ENCODE peak calls at places on chromosomes 16 and 17, in six cellular contexts. One of them, this sample, is unnamed.

GRCh38 chr16:2388875-2389433 is 40.3 kb upstream of the CCNF start:
- DNase-seq in activated CD4-positive, alpha-beta T cell treated with anti-CD3 and anti-CD28 coated beads for 24 hours: no peak
- DNase-seq in ureter: no peak
- DNase-seq in omental fat pad: no peak
- DNase-seq in Right ventricle myocardium superior: no peak
- DNase-seq in lower leg skin: no peak
- DNase-seq in this sample: no peak

GRCh38 chr17:66951605-66951953 is 12.9 kb upstream of the CACNG4 start:
- DNase-seq in activated CD4-positive, alpha-beta T cell treated with anti-CD3 and anti-CD28 coated beads for 24 hours: no peak
- DNase-seq in ureter: no peak
- DNase-seq in omental fat pad: no peak
- DNase-seq in Right ventricle myocardium superior: no peak
- DNase-seq in lower leg skin: no peak
- DNase-seq in this sample: no peak

GRCh38 chr17:43327834-43328420 is 70.9 kb upstream of the ARL4D start:
- DNase-seq in activated CD4-positive, alpha-beta T cell treated with anti-CD3 and anti-CD28 coated beads for 24 hours: no peak
- DNase-seq in ureter: no peak
- DNase-seq in omental fat pad: no peak
- DNase-seq in Right ventricle myocardium superior: no peak
- DNase-seq in lower leg skin: no peak
- DNase-seq in this sample: no peak

GRCh38 chr16:30628628-30629342 is 18.6 kb upstream of the ZNF689 start:
- DNase-seq in activated CD4-positive, alpha-beta T cell treated with anti-CD3 and anti-CD28 coated beads for 24 hours: peak
- DNase-seq in ureter: peak
- DNase-seq in omental fat pad: peak
- DNase-seq in Right ventricle myocardium superior: peak
- DNase-seq in lower leg skin: peak
- DNase-seq in this sample: peak

GRCh38 chr16:23476289-23476688 is 23.3 kb upstream of the COG7 start:
- DNase-seq in activated CD4-positive, alpha-beta T cell treated with anti-CD3 and anti-CD28 coated beads for 24 hours: no peak
- DNase-seq in ureter: no peak
- DNase-seq in omental fat pad: no peak
- DNase-seq in Right ventricle myocardium superior: no peak
- DNase-seq in lower leg skin: no peak
- DNase-seq in this sample: no peak

GRCh38 chr16:50645858-50646257 is 35.3 kb downstream of the SNX20 start:
- DNase-seq in activated CD4-positive, alpha-beta T cell treated with anti-CD3 and anti-CD28 coated beads for 24 hours: no peak
- DNase-seq in ureter: no peak
- DNase-seq in omental fat pad: no peak
- DNase-seq in Right ventricle myocardium superior: no peak
- DNase-seq in lower leg skin: no peak
- DNase-seq in this sample: no peak

GRCh38 chr16:30748634-30749445 is 615 bp downstream of the PHKG2 start:
- DNase-seq in activated CD4-positive, alpha-beta T cell treated with anti-CD3 and anti-CD28 coated beads for 24 hours: peak
- DNase-seq in ureter: no peak
- DNase-seq in omental fat pad: no peak
- DNase-seq in Right ventricle myocardium superior: peak
- DNase-seq in lower leg skin: no peak
- DNase-seq in this sample: peak

GRCh38 chr16:30715777-30716445 is 16.9 kb downstream of the SRCAP start:
- DNase-seq in activated CD4-positive, alpha-beta T cell treated with anti-CD3 and anti-CD28 coated beads for 24 hours: no peak
- DNase-seq in ureter: no peak
- DNase-seq in omental fat pad: no peak
- DNase-seq in Right ventricle myocardium superior: no peak
- DNase-seq in lower leg skin: no peak
- DNase-seq in this sample: no peak

GRCh38 chr17:47621293-47622178 is 28.2 kb upstream of the KPNB1 start:
- DNase-seq in activated CD4-positive, alpha-beta T cell treated with anti-CD3 and anti-CD28 coated beads for 24 hours: no peak
- DNase-seq in ureter: no peak
- DNase-seq in omental fat pad: peak
- DNase-seq in Right ventricle myocardium superior: peak
- DNase-seq in lower leg skin: no peak
- DNase-seq in this sample: peak

GRCh38 chr16:19434584-19434983 is 16.9 kb downstream of the TMC5 start:
- DNase-seq in activated CD4-positive, alpha-beta T cell treated with anti-CD3 and anti-CD28 coated beads for 24 hours: no peak
- DNase-seq in ureter: no peak
- DNase-seq in omental fat pad: no peak
- DNase-seq in Right ventricle myocardium superior: no peak
- DNase-seq in lower leg skin: no peak
- DNase-seq in this sample: no peak

GRCh38 chr17:63071797-63072196 is 105.8 kb downstream of the TANC2 start:
- DNase-seq in activated CD4-positive, alpha-beta T cell treated with anti-CD3 and anti-CD28 coated beads for 24 hours: no peak
- DNase-seq in ureter: no peak
- DNase-seq in omental fat pad: no peak
- DNase-seq in Right ventricle myocardium superior: no peak
- DNase-seq in lower leg skin: no peak
- DNase-seq in this sample: no peak

GRCh38 chr16:71574702-71575101 is 2.2 kb downstream of the TAT start:
- DNase-seq in activated CD4-positive, alpha-beta T cell treated with anti-CD3 and anti-CD28 coated beads for 24 hours: no peak
- DNase-seq in ureter: no peak
- DNase-seq in omental fat pad: no peak
- DNase-seq in Right ventricle myocardium superior: no peak
- DNase-seq in lower leg skin: no peak
- DNase-seq in this sample: no peak

GRCh38 chr16:8861563-8862308 is 7.1 kb downstream of the CARHSP1 start:
- DNase-seq in activated CD4-positive, alpha-beta T cell treated with anti-CD3 and anti-CD28 coated beads for 24 hours: no peak
- DNase-seq in ureter: no peak
- DNase-seq in omental fat pad: no peak
- DNase-seq in Right ventricle myocardium superior: peak
- DNase-seq in lower leg skin: no peak
- DNase-seq in this sample: no peak

GRCh38 chr17:58734040-58734439 is 21.6 kb upstream of the PPM1E start:
- DNase-seq in activated CD4-positive, alpha-beta T cell treated with anti-CD3 and anti-CD28 coated beads for 24 hours: no peak
- DNase-seq in ureter: no peak
- DNase-seq in omental fat pad: no peak
- DNase-seq in Right ventricle myocardium superior: no peak
- DNase-seq in lower leg skin: no peak
- DNase-seq in this sample: no peak

GRCh38 chr16:82185012-82185411 is 15.0 kb upstream of the MPHOSPH6 start:
- DNase-seq in activated CD4-positive, alpha-beta T cell treated with anti-CD3 and anti-CD28 coated beads for 24 hours: no peak
- DNase-seq in ureter: no peak
- DNase-seq in omental fat pad: no peak
- DNase-seq in Right ventricle myocardium superior: no peak
- DNase-seq in lower leg skin: no peak
- DNase-seq in this sample: no peak

GRCh38 chr17:20077978-20078674 is 69.0 kb downstream of the SPECC1 start:
- DNase-seq in activated CD4-positive, alpha-beta T cell treated with anti-CD3 and anti-CD28 coated beads for 24 hours: no peak
- DNase-seq in ureter: no peak
- DNase-seq in omental fat pad: no peak
- DNase-seq in Right ventricle myocardium superior: no peak
- DNase-seq in lower leg skin: no peak
- DNase-seq in this sample: no peak

GRCh38 chr17:48611681-48612455 is 1.1 kb upstream of the HOXB7 start:
- DNase-seq in activated CD4-positive, alpha-beta T cell treated with anti-CD3 and anti-CD28 coated beads for 24 hours: no peak
- DNase-seq in ureter: no peak
- DNase-seq in omental fat pad: no peak
- DNase-seq in Right ventricle myocardium superior: no peak
- DNase-seq in lower leg skin: no peak
- DNase-seq in this sample: peak

GRCh38 chr17:27807567-27808470 is 7.5 kb upstream of the NOS2 start:
- DNase-seq in activated CD4-positive, alpha-beta T cell treated with anti-CD3 and anti-CD28 coated beads for 24 hours: peak
- DNase-seq in ureter: no peak
- DNase-seq in omental fat pad: no peak
- DNase-seq in Right ventricle myocardium superior: no peak
- DNase-seq in lower leg skin: no peak
- DNase-seq in this sample: no peak

GRCh38 chr17:5043524-5043923 is 8.3 kb upstream of the SLC52A1 start:
- DNase-seq in activated CD4-positive, alpha-beta T cell treated with anti-CD3 and anti-CD28 coated beads for 24 hours: no peak
- DNase-seq in ureter: no peak
- DNase-seq in omental fat pad: no peak
- DNase-seq in Right ventricle myocardium superior: no peak
- DNase-seq in lower leg skin: no peak
- DNase-seq in this sample: no peak

GRCh38 chr16:8878523-8878911 is 3.6 kb upstream of the LITAFD start:
- DNase-seq in activated CD4-positive, alpha-beta T cell treated with anti-CD3 and anti-CD28 coated beads for 24 hours: no peak
- DNase-seq in ureter: no peak
- DNase-seq in omental fat pad: no peak
- DNase-seq in Right ventricle myocardium superior: peak
- DNase-seq in lower leg skin: no peak
- DNase-seq in this sample: peak

GRCh38 chr17:71260366-71260765 is 860.5 kb upstream of the SOX9 start:
- DNase-seq in activated CD4-positive, alpha-beta T cell treated with anti-CD3 and anti-CD28 coated beads for 24 hours: no peak
- DNase-seq in ureter: no peak
- DNase-seq in omental fat pad: no peak
- DNase-seq in Right ventricle myocardium superior: no peak
- DNase-seq in lower leg skin: no peak
- DNase-seq in this sample: no peak

GRCh38 chr16:4371481-4372314 is at the start of gene VASN:
- DNase-seq in activated CD4-positive, alpha-beta T cell treated with anti-CD3 and anti-CD28 coated beads for 24 hours: peak
- DNase-seq in ureter: peak
- DNase-seq in omental fat pad: peak
- DNase-seq in Right ventricle myocardium superior: peak
- DNase-seq in lower leg skin: peak
- DNase-seq in this sample: peak

GRCh38 chr16:4675864-4676786 is 17.2 kb upstream of the NUDT16L1 start:
- DNase-seq in activated CD4-positive, alpha-beta T cell treated with anti-CD3 and anti-CD28 coated beads for 24 hours: peak
- DNase-seq in ureter: no peak
- DNase-seq in omental fat pad: no peak
- DNase-seq in Right ventricle myocardium superior: no peak
- DNase-seq in lower leg skin: no peak
- DNase-seq in this sample: no peak

GRCh38 chr16:11792404-11793260 is 4.4 kb downstream of the ZC3H7A start:
- DNase-seq in activated CD4-positive, alpha-beta T cell treated with anti-CD3 and anti-CD28 coated beads for 24 hours: no peak
- DNase-seq in ureter: no peak
- DNase-seq in omental fat pad: no peak
- DNase-seq in Right ventricle myocardium superior: no peak
- DNase-seq in lower leg skin: no peak
- DNase-seq in this sample: no peak

GRCh38 chr17:80031691-80032480 is 3.8 kb downstream of the TBC1D16 start:
- DNase-seq in activated CD4-positive, alpha-beta T cell treated with anti-CD3 and anti-CD28 coated beads for 24 hours: no peak
- DNase-seq in ureter: no peak
- DNase-seq in omental fat pad: no peak
- DNase-seq in Right ventricle myocardium superior: no peak
- DNase-seq in lower leg skin: no peak
- DNase-seq in this sample: no peak

GRCh38 chr16:50552476-50553101 is 4.4 kb downstream of the NKD1 start:
- DNase-seq in activated CD4-positive, alpha-beta T cell treated with anti-CD3 and anti-CD28 coated beads for 24 hours: no peak
- DNase-seq in ureter: no peak
- DNase-seq in omental fat pad: no peak
- DNase-seq in Right ventricle myocardium superior: no peak
- DNase-seq in lower leg skin: no peak
- DNase-seq in this sample: no peak

GRCh38 chr16:79752421-79752820 is 151.9 kb upstream of the MAF start:
- DNase-seq in activated CD4-positive, alpha-beta T cell treated with anti-CD3 and anti-CD28 coated beads for 24 hours: no peak
- DNase-seq in ureter: no peak
- DNase-seq in omental fat pad: no peak
- DNase-seq in Right ventricle myocardium superior: no peak
- DNase-seq in lower leg skin: no peak
- DNase-seq in this sample: no peak

GRCh38 chr16:21265104-21265825 is 12.8 kb downstream of the CRYM start:
- DNase-seq in activated CD4-positive, alpha-beta T cell treated with anti-CD3 and anti-CD28 coated beads for 24 hours: no peak
- DNase-seq in ureter: no peak
- DNase-seq in omental fat pad: no peak
- DNase-seq in Right ventricle myocardium superior: peak
- DNase-seq in lower leg skin: no peak
- DNase-seq in this sample: peak

GRCh38 chr16:34802396-34802795 is 1343.0 kb downstream of the TP53TG3F start:
- DNase-seq in activated CD4-positive, alpha-beta T cell treated with anti-CD3 and anti-CD28 coated beads for 24 hours: no peak
- DNase-seq in ureter: no peak
- DNase-seq in omental fat pad: no peak
- DNase-seq in Right ventricle myocardium superior: no peak
- DNase-seq in lower leg skin: no peak
- DNase-seq in this sample: no peak

GRCh38 chr17:15441315-15441714 is 26.1 kb downstream of the CDRT4 start:
- DNase-seq in activated CD4-positive, alpha-beta T cell treated with anti-CD3 and anti-CD28 coated beads for 24 hours: no peak
- DNase-seq in ureter: no peak
- DNase-seq in omental fat pad: no peak
- DNase-seq in Right ventricle myocardium superior: no peak
- DNase-seq in lower leg skin: no peak
- DNase-seq in this sample: no peak

GRCh38 chr17:62626719-62627218 is 701 bp upstream of the MRC2 start:
- DNase-seq in activated CD4-positive, alpha-beta T cell treated with anti-CD3 and anti-CD28 coated beads for 24 hours: no peak
- DNase-seq in ureter: no peak
- DNase-seq in omental fat pad: no peak
- DNase-seq in Right ventricle myocardium superior: peak
- DNase-seq in lower leg skin: peak
- DNase-seq in this sample: peak

GRCh38 chr17:66098040-66098439 is 93.9 kb downstream of the CEP112 start:
- DNase-seq in activated CD4-positive, alpha-beta T cell treated with anti-CD3 and anti-CD28 coated beads for 24 hours: no peak
- DNase-seq in ureter: no peak
- DNase-seq in omental fat pad: no peak
- DNase-seq in Right ventricle myocardium superior: no peak
- DNase-seq in lower leg skin: no peak
- DNase-seq in this sample: no peak

GRCh38 chr16:69741951-69742904 is 12.5 kb downstream of the NOB1 start:
- DNase-seq in activated CD4-positive, alpha-beta T cell treated with anti-CD3 and anti-CD28 coated beads for 24 hours: no peak
- DNase-seq in ureter: peak
- DNase-seq in omental fat pad: peak
- DNase-seq in Right ventricle myocardium superior: peak
- DNase-seq in lower leg skin: peak
- DNase-seq in this sample: peak

GRCh38 chr16:474420-475122 is 49.1 kb downstream of the RAB11FIP3 start:
- DNase-seq in activated CD4-positive, alpha-beta T cell treated with anti-CD3 and anti-CD28 coated beads for 24 hours: no peak
- DNase-seq in ureter: no peak
- DNase-seq in omental fat pad: no peak
- DNase-seq in Right ventricle myocardium superior: no peak
- DNase-seq in lower leg skin: no peak
- DNase-seq in this sample: peak

GRCh38 chr16:2719328-2720062 is 529 bp downstream of the PRSS27 start:
- DNase-seq in activated CD4-positive, alpha-beta T cell treated with anti-CD3 and anti-CD28 coated beads for 24 hours: no peak
- DNase-seq in ureter: peak
- DNase-seq in omental fat pad: no peak
- DNase-seq in Right ventricle myocardium superior: peak
- DNase-seq in lower leg skin: no peak
- DNase-seq in this sample: no peak

This sample was measured in renal cortical epithelial cell.